ENCODE peak calls at places on chromosomes 6 and 20, in eight cellular contexts. One of them, this sample, is unnamed.

GRCh38 chr6:1609662-1610496 is at the start of gene FOXC1:
- DNase-seq in H9: peak
- DNase-seq in heart left ventricle: peak
- DNase-seq in lower lobe of right lung: peak
- DNase-seq in RWPE1: peak
- DNase-seq in heart right ventricle: peak
- DNase-seq in H1: no peak
- DNase-seq in esophagus squamous epithelium: no peak
- DNase-seq in this sample: peak

GRCh38 chr6:137827411-137827940 is 39.6 kb upstream of the TNFAIP3 start:
- DNase-seq in H9: no peak
- DNase-seq in heart left ventricle: no peak
- DNase-seq in lower lobe of right lung: no peak
- DNase-seq in RWPE1: no peak
- DNase-seq in heart right ventricle: no peak
- DNase-seq in H1: no peak
- DNase-seq in esophagus squamous epithelium: no peak
- DNase-seq in this sample: no peak

GRCh38 chr6:110781522-110782200 is 33.6 kb downstream of the CDK19 start:
- DNase-seq in H9: no peak
- DNase-seq in heart left ventricle: no peak
- DNase-seq in lower lobe of right lung: no peak
- DNase-seq in RWPE1: no peak
- DNase-seq in heart right ventricle: no peak
- DNase-seq in H1: no peak
- DNase-seq in esophagus squamous epithelium: no peak
- DNase-seq in this sample: no peak

GRCh38 chr6:109452181-109452580 is 3.4 kb downstream of the MICAL1 start:
- DNase-seq in H9: no peak
- DNase-seq in heart left ventricle: no peak
- DNase-seq in lower lobe of right lung: no peak
- DNase-seq in RWPE1: no peak
- DNase-seq in heart right ventricle: no peak
- DNase-seq in H1: no peak
- DNase-seq in esophagus squamous epithelium: no peak
- DNase-seq in this sample: no peak

GRCh38 chr6:102582569-102582968 is 1189.1 kb downstream of the GRIK2 start:
- DNase-seq in H9: no peak
- DNase-seq in heart left ventricle: no peak
- DNase-seq in lower lobe of right lung: peak
- DNase-seq in RWPE1: no peak
- DNase-seq in heart right ventricle: no peak
- DNase-seq in H1: no peak
- DNase-seq in esophagus squamous epithelium: no peak
- DNase-seq in this sample: no peak

GRCh38 chr6:160101262-160102205 is 20.1 kb upstream of the SLC22A1 start:
- DNase-seq in H9: no peak
- DNase-seq in heart left ventricle: no peak
- DNase-seq in lower lobe of right lung: no peak
- DNase-seq in RWPE1: no peak
- DNase-seq in heart right ventricle: peak
- DNase-seq in H1: no peak
- DNase-seq in esophagus squamous epithelium: no peak
- DNase-seq in this sample: no peak

GRCh38 chr20:576156-576555 is 32.6 kb upstream of the CSNK2A1 start:
- DNase-seq in H9: no peak
- DNase-seq in heart left ventricle: no peak
- DNase-seq in lower lobe of right lung: no peak
- DNase-seq in RWPE1: no peak
- DNase-seq in heart right ventricle: no peak
- DNase-seq in H1: no peak
- DNase-seq in esophagus squamous epithelium: no peak
- DNase-seq in this sample: no peak

GRCh38 chr20:51624157-51624731 is 81.7 kb upstream of the NFATC2 start:
- DNase-seq in H9: peak
- DNase-seq in heart left ventricle: peak
- DNase-seq in lower lobe of right lung: peak
- DNase-seq in RWPE1: peak
- DNase-seq in heart right ventricle: peak
- DNase-seq in H1: peak
- DNase-seq in esophagus squamous epithelium: no peak
- DNase-seq in this sample: peak

GRCh38 chr20:41638459-41638858 is 20.3 kb upstream of the CHD6 start:
- DNase-seq in H9: no peak
- DNase-seq in heart left ventricle: no peak
- DNase-seq in lower lobe of right lung: no peak
- DNase-seq in RWPE1: no peak
- DNase-seq in heart right ventricle: no peak
- DNase-seq in H1: no peak
- DNase-seq in esophagus squamous epithelium: no peak
- DNase-seq in this sample: no peak

GRCh38 chr6:33197431-33198048 is 2.9 kb downstream of the RXRB start:
- DNase-seq in H9: peak
- DNase-seq in heart left ventricle: no peak
- DNase-seq in lower lobe of right lung: peak
- DNase-seq in RWPE1: peak
- DNase-seq in heart right ventricle: no peak
- DNase-seq in H1: peak
- DNase-seq in esophagus squamous epithelium: no peak
- DNase-seq in this sample: peak

GRCh38 chr6:1554241-1554880 is 55.4 kb upstream of the FOXC1 start:
- DNase-seq in H9: no peak
- DNase-seq in heart left ventricle: no peak
- DNase-seq in lower lobe of right lung: no peak
- DNase-seq in RWPE1: peak
- DNase-seq in heart right ventricle: no peak
- DNase-seq in H1: no peak
- DNase-seq in esophagus squamous epithelium: no peak
- DNase-seq in this sample: no peak

GRCh38 chr6:75504902-75505233 is 11.3 kb upstream of the FILIP1 start:
- DNase-seq in H9: no peak
- DNase-seq in heart left ventricle: no peak
- DNase-seq in lower lobe of right lung: no peak
- DNase-seq in RWPE1: no peak
- DNase-seq in heart right ventricle: no peak
- DNase-seq in H1: no peak
- DNase-seq in esophagus squamous epithelium: no peak
- DNase-seq in this sample: no peak

GRCh38 chr6:113875470-113875869 is 18.3 kb downstream of the MARCKS start:
- DNase-seq in H9: no peak
- DNase-seq in heart left ventricle: no peak
- DNase-seq in lower lobe of right lung: no peak
- DNase-seq in RWPE1: no peak
- DNase-seq in heart right ventricle: no peak
- DNase-seq in H1: no peak
- DNase-seq in esophagus squamous epithelium: no peak
- DNase-seq in this sample: no peak

GRCh38 chr6:108942556-108943492 is 94.6 kb downstream of the ARMC2 start:
- DNase-seq in H9: no peak
- DNase-seq in heart left ventricle: no peak
- DNase-seq in lower lobe of right lung: no peak
- DNase-seq in RWPE1: no peak
- DNase-seq in heart right ventricle: no peak
- DNase-seq in H1: no peak
- DNase-seq in esophagus squamous epithelium: no peak
- DNase-seq in this sample: no peak

GRCh38 chr20:59149678-59150504 is 13.7 kb upstream of the ZNF831 start:
- DNase-seq in H9: no peak
- DNase-seq in heart left ventricle: peak
- DNase-seq in lower lobe of right lung: no peak
- DNase-seq in RWPE1: no peak
- DNase-seq in heart right ventricle: peak
- DNase-seq in H1: no peak
- DNase-seq in esophagus squamous epithelium: no peak
- DNase-seq in this sample: no peak

GRCh38 chr6:43172127-43173007 is 1.3 kb downstream of the SRF start:
- DNase-seq in H9: no peak
- DNase-seq in heart left ventricle: peak
- DNase-seq in lower lobe of right lung: peak
- DNase-seq in RWPE1: peak
- DNase-seq in heart right ventricle: peak
- DNase-seq in H1: peak
- DNase-seq in esophagus squamous epithelium: no peak
- DNase-seq in this sample: no peak

GRCh38 chr20:11891827-11892521 is 25.7 kb upstream of the BTBD3 start:
- DNase-seq in H9: peak
- DNase-seq in heart left ventricle: peak
- DNase-seq in lower lobe of right lung: peak
- DNase-seq in RWPE1: peak
- DNase-seq in heart right ventricle: peak
- DNase-seq in H1: peak
- DNase-seq in esophagus squamous epithelium: no peak
- DNase-seq in this sample: peak

GRCh38 chr6:156778615-156779205 is 1.5 kb downstream of the ARID1B start:
- DNase-seq in H9: peak
- DNase-seq in heart left ventricle: peak
- DNase-seq in lower lobe of right lung: peak
- DNase-seq in RWPE1: no peak
- DNase-seq in heart right ventricle: peak
- DNase-seq in H1: peak
- DNase-seq in esophagus squamous epithelium: no peak
- DNase-seq in this sample: peak

GRCh38 chr20:36575066-36575743 is 1.8 kb downstream of the TGIF2 start:
- DNase-seq in H9: peak
- DNase-seq in heart left ventricle: peak
- DNase-seq in lower lobe of right lung: peak
- DNase-seq in RWPE1: peak
- DNase-seq in heart right ventricle: peak
- DNase-seq in H1: peak
- DNase-seq in esophagus squamous epithelium: no peak
- DNase-seq in this sample: no peak

GRCh38 chr6:168967556-168967955 is 286.1 kb downstream of the THBS2 start:
- DNase-seq in H9: no peak
- DNase-seq in heart left ventricle: no peak
- DNase-seq in lower lobe of right lung: no peak
- DNase-seq in RWPE1: no peak
- DNase-seq in heart right ventricle: no peak
- DNase-seq in H1: no peak
- DNase-seq in esophagus squamous epithelium: no peak
- DNase-seq in this sample: no peak

GRCh38 chr6:151232899-151233298 is 6.9 kb upstream of the AKAP12 start:
- DNase-seq in H9: no peak
- DNase-seq in heart left ventricle: no peak
- DNase-seq in lower lobe of right lung: no peak
- DNase-seq in RWPE1: no peak
- DNase-seq in heart right ventricle: no peak
- DNase-seq in H1: no peak
- DNase-seq in esophagus squamous epithelium: no peak
- DNase-seq in this sample: no peak
- H3K27ac ChIP-seq in H9: no peak
- H3K27ac ChIP-seq in heart left ventricle: no peak
- H3K27ac ChIP-seq in lower lobe of right lung: no peak
- H3K27ac ChIP-seq in RWPE1: no peak
- H3K27ac ChIP-seq in heart right ventricle: no peak
- H3K27ac ChIP-seq in H1: no peak
- H3K27ac ChIP-seq in esophagus squamous epithelium: no peak
- H3K27ac ChIP-seq in this sample: no peak

GRCh38 chr6:97586344-97586743 is 303.3 kb upstream of the MMS22L start:
- DNase-seq in H9: no peak
- DNase-seq in heart left ventricle: no peak
- DNase-seq in lower lobe of right lung: no peak
- DNase-seq in RWPE1: no peak
- DNase-seq in heart right ventricle: no peak
- DNase-seq in H1: no peak
- DNase-seq in esophagus squamous epithelium: no peak
- DNase-seq in this sample: no peak
- H3K27ac ChIP-seq in H9: no peak
- H3K27ac ChIP-seq in heart left ventricle: no peak
- H3K27ac ChIP-seq in lower lobe of right lung: no peak
- H3K27ac ChIP-seq in RWPE1: no peak
- H3K27ac ChIP-seq in heart right ventricle: no peak
- H3K27ac ChIP-seq in H1: no peak
- H3K27ac ChIP-seq in esophagus squamous epithelium: no peak
- H3K27ac ChIP-seq in this sample: no peak

GRCh38 chr20:3226093-3226492 is 12.9 kb downstream of the SLC4A11 start:
- DNase-seq in H9: no peak
- DNase-seq in heart left ventricle: no peak
- DNase-seq in lower lobe of right lung: no peak
- DNase-seq in RWPE1: no peak
- DNase-seq in heart right ventricle: no peak
- DNase-seq in H1: no peak
- DNase-seq in esophagus squamous epithelium: no peak
- DNase-seq in this sample: no peak

GRCh38 chr20:3227936-3228749 is 10.8 kb downstream of the SLC4A11 start:
- DNase-seq in H9: peak
- DNase-seq in heart left ventricle: no peak
- DNase-seq in lower lobe of right lung: no peak
- DNase-seq in RWPE1: no peak
- DNase-seq in heart right ventricle: no peak
- DNase-seq in H1: no peak
- DNase-seq in esophagus squamous epithelium: no peak
- DNase-seq in this sample: no peak

GRCh38 chr20:3227511-3227910 is 11.5 kb downstream of the SLC4A11 start:
- DNase-seq in H9: peak
- DNase-seq in heart left ventricle: no peak
- DNase-seq in lower lobe of right lung: no peak
- DNase-seq in RWPE1: peak
- DNase-seq in heart right ventricle: no peak
- DNase-seq in H1: no peak
- DNase-seq in esophagus squamous epithelium: no peak
- DNase-seq in this sample: no peak

GRCh38 chr20:3228750-3229032 is 10.3 kb downstream of the SLC4A11 start:
- DNase-seq in H9: no peak
- DNase-seq in heart left ventricle: no peak
- DNase-seq in lower lobe of right lung: no peak
- DNase-seq in RWPE1: no peak
- DNase-seq in heart right ventricle: no peak
- DNase-seq in H1: no peak
- DNase-seq in esophagus squamous epithelium: no peak
- DNase-seq in this sample: no peak

GRCh38 chr20:3226864-3227263 is 12.1 kb downstream of the SLC4A11 start:
- DNase-seq in H9: no peak
- DNase-seq in heart left ventricle: no peak
- DNase-seq in lower lobe of right lung: no peak
- DNase-seq in RWPE1: no peak
- DNase-seq in heart right ventricle: no peak
- DNase-seq in H1: no peak
- DNase-seq in esophagus squamous epithelium: no peak
- DNase-seq in this sample: no peak
- H3K27ac ChIP-seq in H9: no peak
- H3K27ac ChIP-seq in heart left ventricle: no peak
- H3K27ac ChIP-seq in lower lobe of right lung: no peak
- H3K27ac ChIP-seq in RWPE1: peak
- H3K27ac ChIP-seq in heart right ventricle: no peak
- H3K27ac ChIP-seq in H1: no peak
- H3K27ac ChIP-seq in esophagus squamous epithelium: no peak
- H3K27ac ChIP-seq in this sample: no peak

GRCh38 chr20:31662372-31662854 is 24.7 kb downstream of the COX4I2 start:
- DNase-seq in H9: no peak
- DNase-seq in heart left ventricle: no peak
- DNase-seq in lower lobe of right lung: no peak
- DNase-seq in RWPE1: no peak
- DNase-seq in heart right ventricle: no peak
- DNase-seq in H1: no peak
- DNase-seq in esophagus squamous epithelium: no peak
- DNase-seq in this sample: peak
- H3K27ac ChIP-seq in H9: no peak
- H3K27ac ChIP-seq in heart left ventricle: peak
- H3K27ac ChIP-seq in lower lobe of right lung: peak
- H3K27ac ChIP-seq in RWPE1: peak
- H3K27ac ChIP-seq in heart right ventricle: peak
- H3K27ac ChIP-seq in H1: no peak
- H3K27ac ChIP-seq in esophagus squamous epithelium: peak
- H3K27ac ChIP-seq in this sample: peak